ENCODE peak calls at places on chromosomes 12 and 14, in eight cellular contexts. S is NCI-H2081; V is Right ventricle myocardium superior; P is anterior cingulate cortex; I is heart left ventricle; K is HS-5; D is hippocampal formation; C is stimulated activated naive B cell treated with anti-CD40 and anti-IgM and Interleukin-4, amounts not matched to agents 10 μg/mL and 1 μg/mL and 100 μg/mL, for 72 hours. W is an unnamed sample.

GRCh38 chr12:121578230-121579189 is 2.3 kb downstream of the KDM2B start:
- DNase-seq in P (no peak), S (no peak), I (no peak), K (no peak), D (no peak), V (peak), C (no peak), W (no peak)

GRCh38 chr12:122909442-122910288 is 13.7 kb upstream of the VPS37B start:
- DNase-seq in P (peak), S (peak), C (no peak), I (peak), V (peak), K (no peak), D (peak), W (no peak)

GRCh38 chr12:3132636-3133409 is 55.6 kb downstream of the TSPAN9 start:
- DNase-seq in I (peak), V (peak), P (no peak), K (no peak), S (no peak), C (no peak), D (no peak), W (no peak)

GRCh38 chr12:108079731-108080130 is 49.4 kb upstream of the WSCD2 start:
- DNase-seq in C (no peak), P (no peak), D (no peak), V (no peak), I (no peak), S (no peak), K (no peak), W (no peak)

GRCh38 chr12:98424726-98425401 is 90.5 kb upstream of the TMPO start:
- DNase-seq in P (peak), I (peak), D (peak), K (peak), S (peak), V (no peak), C (peak), W (no peak)

GRCh38 chr12:76030378-76031080 is 1.0 kb downstream of the PHLDA1 start:
- DNase-seq in P (no peak), V (peak), I (peak), D (peak), S (peak), C (peak), K (no peak), W (no peak)

GRCh38 chr12:132344181-132344580 is 14.8 kb upstream of the GALNT9 start:
- DNase-seq in K (no peak), P (no peak), C (no peak), I (no peak), S (no peak), D (no peak), V (no peak), W (no peak)

GRCh38 chr14:102182190-102182589 is 42.5 kb downstream of the WDR20 start:
- DNase-seq in S (no peak), D (peak), C (no peak), V (no peak), K (peak), I (no peak), P (no peak), W (no peak)

GRCh38 chr12:32365473-32366064 is 33.8 kb upstream of the FGD4 start:
- DNase-seq in I (peak), C (peak), V (no peak), S (peak), D (peak), P (peak), K (peak), W (peak)

GRCh38 chr12:47085815-47086252 is 6.1 kb upstream of the AMIGO2 start:
- DNase-seq in S (peak), K (no peak), I (no peak), P (no peak), C (no peak), D (no peak), V (no peak), W (no peak)

GRCh38 chr12:114684098-114684869 is at the start of gene TBX3:
- DNase-seq in P (peak), S (peak), D (no peak), K (peak), C (peak), I (peak), V (peak), W (no peak)

GRCh38 chr12:54294152-54294913 is 6.5 kb downstream of the NFE2 start:
- DNase-seq in S (peak), V (peak), K (no peak), P (peak), C (peak), I (peak), D (peak), W (no peak)

GRCh38 chr12:79344855-79345840 is 345.6 kb downstream of the PAWR start:
- DNase-seq in P (no peak), D (no peak), I (no peak), S (peak), V (no peak), K (no peak), C (peak), W (peak)

GRCh38 chr14:80356413-80356812 is 145.1 kb upstream of the DIO2 start:
- DNase-seq in C (no peak), D (no peak), V (no peak), I (no peak), P (no peak), S (peak), K (no peak), W (no peak)

GRCh38 chr14:64732066-64732465 is 27.8 kb downstream of the PLEKHG3 start:
- DNase-seq in S (no peak), P (no peak), I (no peak), D (no peak), K (no peak), C (no peak), V (peak), W (no peak)

GRCh38 chr14:24436355-24437019 is 6.1 kb downstream of the SDR39U1 start:
- DNase-seq in S (peak), P (peak), C (no peak), K (peak), I (peak), D (peak), V (no peak), W (no peak)

GRCh38 chr14:90778468-90779255 is 37.6 kb downstream of the TTC7B start:
- DNase-seq in K (no peak), I (no peak), C (no peak), D (no peak), P (no peak), S (no peak), V (no peak), W (no peak)

GRCh38 chr12:20212036-20212435 is 156.3 kb upstream of the PDE3A start:
- DNase-seq in C (no peak), S (no peak), D (peak), P (no peak), V (no peak), I (no peak), K (no peak), W (no peak)

GRCh38 chr12:6962285-6963015 is 8.0 kb downstream of the PHB2 start:
- DNase-seq in K (no peak), V (no peak), D (no peak), S (peak), P (no peak), I (no peak), C (no peak), W (no peak)

GRCh38 chr12:12079291-12079690 is 8.6 kb downstream of the BCL2L14 start:
- DNase-seq in K (no peak), V (no peak), D (no peak), P (no peak), S (no peak), C (no peak), I (no peak), W (no peak)

GRCh38 chr12:112191201-112191600 is 65.8 kb downstream of the TRAFD1 start:
- DNase-seq in K (no peak), C (no peak), S (no peak), I (no peak), V (no peak), D (no peak), P (no peak), W (no peak)

GRCh38 chr12:57001448-57001906 is 4.9 kb downstream of the ZBTB39 start:
- DNase-seq in V (peak), S (peak), C (peak), K (no peak), D (no peak), I (peak), P (no peak), W (no peak)

GRCh38 chr12:93518725-93519124 is 51.4 kb downstream of the MRPL42 start:
- DNase-seq in K (peak), C (no peak), I (no peak), V (no peak), P (no peak), S (no peak), D (no peak), W (no peak)

GRCh38 chr12:104865080-104865479 is 93.0 kb downstream of the SLC41A2 start:
- DNase-seq in K (no peak), P (no peak), S (no peak), D (no peak), V (no peak), I (no peak), C (no peak), W (peak)

GRCh38 chr14:51321036-51321435 is 81.0 kb downstream of the TMX1 start:
- DNase-seq in K (no peak), V (no peak), D (no peak), I (no peak), P (no peak), C (no peak), S (no peak), W (no peak)

GRCh38 chr12:19402743-19403400 is 36.4 kb upstream of the AEBP2 start:
- DNase-seq in S (no peak), C (no peak), K (no peak), P (no peak), D (no peak), I (peak), V (peak), W (no peak)

W was measured in GM12878.